ENCODE peak calls at places on chromosomes 11 and 22, in eight cellular contexts. D is body of pancreas, Y is AG04450, Z is dorsolateral prefrontal cortex, M is gastrocnemius medialis, G is HCT116, B is MM.1S, A is ovary. E is an unnamed sample.

GRCh38 chr22:47128216-47129215 is 366.1 kb downstream of the TBC1D22A start:
- DNase-seq in D (no peak), Y (no peak), B (no peak), G (no peak), Z (no peak), A (peak), M (no peak), E (no peak)

GRCh38 chr11:46446343-46446751 is 54.8 kb upstream of the CHRM4 start:
- DNase-seq in Y (no peak), B (no peak), D (no peak), A (no peak), Z (no peak), G (no peak), M (no peak), E (no peak)

GRCh38 chr11:122025757-122026156 is 90.3 kb downstream of the BLID start:
- DNase-seq in G (peak), D (no peak), B (no peak), Y (no peak), A (no peak), M (no peak), Z (no peak), E (no peak)

GRCh38 chr11:116928102-116928777 is 90.8 kb upstream of the APOA1 start:
- DNase-seq in Y (no peak), G (no peak), D (no peak), B (peak), Z (no peak), A (no peak), M (no peak), E (no peak)

GRCh38 chr11:7485136-7485853 is at the start of gene OLFML1:
- DNase-seq in D (peak), Z (no peak), B (no peak), M (peak), A (peak), G (no peak), Y (no peak), E (no peak)

GRCh38 chr11:9817191-9817590 is 153.3 kb downstream of the SWAP70 start:
- DNase-seq in A (no peak), D (no peak), Z (no peak), G (no peak), M (no peak), B (no peak), Y (no peak), E (no peak)

GRCh38 chr11:74171630-74172465 is 759 bp downstream of the PPME1 start:
- DNase-seq in Z (no peak), G (no peak), D (no peak), B (no peak), M (no peak), A (no peak), Y (no peak), E (no peak)

GRCh38 chr11:9219115-9219514 is 46.0 kb downstream of the DENND5A start:
- DNase-seq in A (no peak), Z (no peak), B (no peak), M (no peak), Y (no peak), D (no peak), G (no peak), E (no peak)

GRCh38 chr11:60842688-60843605 is 1.0 kb downstream of the CCDC86 start:
- DNase-seq in A (no peak), G (no peak), Y (no peak), M (no peak), B (no peak), D (no peak), Z (no peak), E (no peak)

GRCh38 chr11:15629690-15630321 is 515.1 kb downstream of the INSC start:
- DNase-seq in G (peak), D (peak), M (peak), Z (no peak), A (no peak), B (no peak), Y (no peak), E (no peak)

GRCh38 chr11:28343304-28344233 is 235.4 kb downstream of the METTL15 start:
- DNase-seq in Z (no peak), D (peak), M (no peak), Y (peak), B (no peak), A (no peak), G (peak), E (no peak)

DNA sequence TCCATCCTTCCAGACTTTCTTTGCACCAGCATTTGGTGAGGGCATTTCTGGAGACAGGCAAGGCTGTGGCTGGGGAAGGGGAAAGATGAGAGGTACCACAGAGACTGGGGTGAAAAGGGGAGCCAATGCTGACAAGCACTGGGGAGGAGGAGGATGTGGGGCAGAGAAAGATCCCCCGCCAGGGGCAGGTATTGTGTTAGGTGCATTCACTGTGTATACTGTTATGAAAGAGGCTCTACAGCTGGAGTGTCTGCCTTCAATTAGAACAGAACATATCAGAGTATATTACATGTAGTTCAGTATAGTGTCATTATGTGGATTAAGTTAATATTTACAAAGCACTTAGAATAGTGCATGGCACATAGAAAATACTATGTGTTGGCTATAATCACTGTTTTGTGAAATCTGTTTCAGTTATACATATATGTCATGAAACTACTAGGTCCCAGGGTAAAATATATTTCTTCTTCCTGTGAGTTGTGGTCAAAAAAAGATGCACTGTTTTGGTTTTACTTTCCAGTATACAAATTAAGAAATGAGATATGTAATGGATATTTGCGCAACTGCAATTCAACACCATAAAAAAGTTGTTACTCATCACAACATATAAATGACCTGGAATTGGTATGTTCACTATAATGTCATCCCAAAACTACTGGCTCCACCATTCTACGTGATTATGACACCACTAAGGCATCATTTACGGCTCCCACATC is 8.4 kb downstream of the MSANTD2 start:
- DNase-seq in D (no peak), G (no peak), M (no peak), A (no peak), Z (no peak), B (peak), Y (no peak), E (no peak)
- TF ChIP-seq CTCF in D (no peak), G (no peak), M (no peak), A (no peak), Z (no peak), B (no peak), Y (no peak), E (no peak)

GRCh38 chr22:17777717-17778044 is 3.4 kb upstream of the BID start:
- DNase-seq in B (no peak), Y (no peak), D (no peak), A (no peak), G (no peak), M (no peak), Z (no peak), E (no peak)
- H3K4me3 ChIP-seq in B (peak), Y (no peak), D (no peak), A (no peak), G (no peak), M (no peak), Z (peak), E (no peak)

GRCh38 chr22:48941903-48942625 is 885.6 kb downstream of the BRD1 start:
- DNase-seq in G (no peak), Z (no peak), D (no peak), M (no peak), A (no peak), Y (no peak), B (no peak), E (peak)

GRCh38 chr22:48944433-48944755 is 883.3 kb downstream of the BRD1 start:
- DNase-seq in G (no peak), Y (no peak), A (no peak), Z (no peak), M (no peak), D (no peak), B (no peak), E (no peak)

GRCh38 chr22:48942698-48943566 is 884.7 kb downstream of the BRD1 start:
- DNase-seq in D (no peak), G (no peak), A (no peak), Z (no peak), Y (no peak), B (no peak), M (no peak), E (peak)

GRCh38 chr22:48944756-48945620 is 882.7 kb downstream of the BRD1 start:
- DNase-seq in G (no peak), B (no peak), M (no peak), Z (no peak), Y (no peak), A (no peak), D (no peak), E (peak)

DNA sequence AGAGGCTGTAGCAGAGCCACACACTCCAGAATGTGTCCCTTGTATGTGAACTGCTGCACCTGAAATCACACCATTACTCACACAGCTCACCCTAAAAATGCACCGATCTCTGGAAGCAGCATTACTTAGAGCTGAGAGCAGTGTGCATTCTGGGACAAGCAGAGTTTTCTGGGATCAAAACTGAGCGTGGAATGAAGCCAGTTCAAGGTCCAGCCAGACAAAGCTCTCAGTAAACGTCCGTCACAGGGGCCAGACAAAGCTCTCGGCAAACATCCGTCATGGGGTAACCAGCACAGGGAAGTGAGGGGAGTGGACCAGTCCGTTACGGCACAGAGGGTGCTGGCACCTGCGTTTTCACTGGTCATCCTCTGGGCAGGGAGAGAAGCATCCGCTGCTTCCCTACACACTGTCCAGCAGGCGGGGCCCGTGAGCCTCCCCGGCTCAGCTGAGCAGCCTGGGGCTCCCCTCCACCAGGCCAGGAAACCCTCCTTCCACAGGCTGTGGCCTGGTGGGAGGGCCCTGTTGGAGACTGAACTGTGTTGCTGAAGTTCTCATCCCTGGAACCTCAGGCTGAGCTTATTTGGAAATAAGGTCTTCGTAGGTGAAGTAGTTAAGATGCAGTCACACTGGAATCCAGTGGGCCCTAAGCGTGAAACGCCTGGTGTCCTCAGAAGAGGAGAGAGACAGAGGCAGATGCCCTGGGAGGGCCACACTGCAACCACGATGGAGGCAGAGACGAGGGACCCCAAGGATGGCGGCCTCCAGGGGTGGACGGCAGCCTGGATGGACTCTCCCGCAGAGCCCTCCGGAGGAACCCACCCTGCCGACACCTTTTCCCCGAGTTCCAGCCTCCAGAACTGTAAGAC is 883.9 kb downstream of the BRD1 start:
- DNase-seq in Z (peak), A (no peak), G (no peak), Y (no peak), M (no peak), B (no peak), D (peak), E (peak)
- TF ChIP-seq CTCF in Z (peak), A (no peak), G (peak), Y (no peak), M (no peak), B (peak), D (no peak), E (no peak)

DNA sequence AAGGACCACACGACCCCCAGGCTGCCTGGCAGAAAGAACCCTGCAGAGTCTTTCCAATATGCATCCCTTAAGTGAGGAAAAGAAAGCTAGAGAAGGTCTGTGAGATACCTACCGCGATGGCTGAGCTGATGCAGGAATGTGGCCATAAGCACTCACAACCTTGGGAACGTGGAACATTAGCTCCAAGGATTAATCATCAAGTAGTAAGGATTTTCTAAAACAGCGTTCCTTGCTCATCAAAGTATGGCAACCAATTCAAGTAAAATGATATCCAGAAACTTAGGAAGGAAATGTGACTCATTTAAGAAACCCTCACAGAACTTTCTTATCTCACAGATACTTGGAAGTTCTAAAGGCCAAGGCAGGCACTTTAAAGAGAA is 12.8 kb downstream of the PACSIN2 start:
- DNase-seq in G (no peak), M (no peak), Z (no peak), D (no peak), Y (peak), A (no peak), B (no peak), E (no peak)
- H3K4me3 ChIP-seq in G (no peak), M (no peak), Z (no peak), D (no peak), Y (peak), A (no peak), B (no peak), E (no peak)

DNA sequence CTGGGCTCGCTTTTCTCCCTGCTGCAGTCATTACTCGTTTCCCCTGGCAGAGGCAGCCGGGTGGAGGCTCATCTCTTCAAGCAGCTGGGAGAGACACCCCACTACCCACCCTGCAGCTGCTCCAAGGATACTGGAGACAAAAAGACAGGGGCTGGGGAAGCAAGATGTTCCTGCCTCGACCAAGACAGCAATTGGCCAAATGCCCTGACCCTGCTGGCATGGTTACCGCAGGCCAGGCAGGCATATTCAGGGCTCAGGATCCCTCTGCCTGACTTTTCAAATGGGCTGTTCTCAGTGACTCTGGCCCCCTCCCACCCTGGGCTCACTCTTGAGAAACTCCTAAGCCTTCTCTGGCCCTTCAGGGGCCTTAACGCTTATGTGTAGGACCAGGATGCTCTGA is 6.8 kb upstream of the RGL4 start:
- DNase-seq in D (no peak), M (peak), Z (no peak), B (no peak), Y (no peak), A (peak), G (no peak), E (no peak)
- TF ChIP-seq CTCF in D (no peak), M (no peak), Z (no peak), B (no peak), Y (no peak), A (no peak), G (no peak), E (no peak)

GRCh38 chr11:113684558-113684957 is 21.6 kb downstream of the TMPRSS5 start:
- DNase-seq in M (no peak), Z (no peak), B (no peak), Y (no peak), D (no peak), G (no peak), A (no peak), E (no peak)

GRCh38 chr11:113685650-113686349 is 20.3 kb downstream of the TMPRSS5 start:
- DNase-seq in D (no peak), Y (no peak), B (no peak), A (no peak), Z (no peak), M (no peak), G (no peak), E (no peak)

GRCh38 chr11:113681282-113681681 is 24.8 kb downstream of the TMPRSS5 start:
- DNase-seq in D (no peak), M (no peak), G (no peak), Z (no peak), A (no peak), Y (no peak), B (no peak), E (no peak)

GRCh38 chr11:113683481-113684046 is 22.5 kb downstream of the TMPRSS5 start:
- DNase-seq in B (no peak), D (no peak), Y (no peak), A (no peak), M (no peak), Z (no peak), G (no peak), E (peak)

DNA sequence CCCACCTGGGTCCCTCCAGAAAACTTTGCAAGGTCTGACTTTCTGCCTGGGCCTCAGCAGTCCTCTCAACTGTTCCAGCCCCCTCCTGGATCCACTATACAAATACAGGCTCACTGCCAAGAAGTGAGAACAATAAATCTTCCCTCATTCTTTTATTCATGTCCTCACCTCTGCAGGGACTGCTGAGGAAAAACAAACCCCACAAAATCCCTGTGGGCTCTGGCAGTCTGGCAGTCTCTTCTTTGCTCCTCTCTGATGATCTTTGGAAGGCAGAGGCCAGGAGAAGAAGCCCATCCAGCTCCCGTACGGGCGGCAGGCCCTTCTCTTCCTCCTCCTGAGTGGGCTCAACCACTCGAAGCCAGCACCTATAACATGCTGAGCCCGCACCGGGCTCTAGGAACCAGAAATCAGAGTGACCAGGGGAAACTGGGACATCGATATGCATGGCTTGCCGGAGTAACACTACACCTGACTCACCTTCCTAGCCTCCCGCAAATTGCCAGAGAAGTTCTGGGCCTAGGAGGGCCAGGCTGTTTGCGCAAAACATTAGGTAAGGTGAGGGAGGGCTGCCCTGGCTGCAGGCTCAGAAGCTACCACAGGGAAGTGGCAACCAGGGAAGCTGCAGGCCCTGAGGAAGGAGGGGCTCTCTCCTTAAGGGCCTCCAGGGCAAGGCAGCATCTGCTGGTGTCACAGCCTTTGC is 24.2 kb downstream of the TMPRSS5 start:
- DNase-seq in M (no peak), A (no peak), Y (no peak), D (no peak), G (no peak), Z (no peak), B (no peak), E (no peak)
- H3K4me3 ChIP-seq in M (no peak), A (no peak), Y (no peak), D (no peak), G (no peak), Z (no peak), B (no peak), E (no peak)

GRCh38 chr22:36386900-36387663 is 685 bp downstream of the MYH9 start:
- DNase-seq in B (peak), D (peak), G (no peak), M (peak), A (peak), Y (no peak), Z (no peak), E (peak)

GRCh38 chr22:36386351-36386899 is 1.3 kb downstream of the MYH9 start:
- DNase-seq in D (no peak), A (no peak), Z (no peak), B (peak), M (peak), Y (no peak), G (no peak), E (peak)

GRCh38 chr22:36383110-36383581 is 4.6 kb downstream of the MYH9 start:
- DNase-seq in A (no peak), M (peak), Z (no peak), G (no peak), B (peak), D (peak), Y (peak), E (no peak)

GRCh38 chr22:36385491-36386350 is 2.0 kb downstream of the MYH9 start:
- DNase-seq in A (no peak), B (peak), M (peak), Z (no peak), D (peak), G (no peak), Y (no peak), E (no peak)

DNA sequence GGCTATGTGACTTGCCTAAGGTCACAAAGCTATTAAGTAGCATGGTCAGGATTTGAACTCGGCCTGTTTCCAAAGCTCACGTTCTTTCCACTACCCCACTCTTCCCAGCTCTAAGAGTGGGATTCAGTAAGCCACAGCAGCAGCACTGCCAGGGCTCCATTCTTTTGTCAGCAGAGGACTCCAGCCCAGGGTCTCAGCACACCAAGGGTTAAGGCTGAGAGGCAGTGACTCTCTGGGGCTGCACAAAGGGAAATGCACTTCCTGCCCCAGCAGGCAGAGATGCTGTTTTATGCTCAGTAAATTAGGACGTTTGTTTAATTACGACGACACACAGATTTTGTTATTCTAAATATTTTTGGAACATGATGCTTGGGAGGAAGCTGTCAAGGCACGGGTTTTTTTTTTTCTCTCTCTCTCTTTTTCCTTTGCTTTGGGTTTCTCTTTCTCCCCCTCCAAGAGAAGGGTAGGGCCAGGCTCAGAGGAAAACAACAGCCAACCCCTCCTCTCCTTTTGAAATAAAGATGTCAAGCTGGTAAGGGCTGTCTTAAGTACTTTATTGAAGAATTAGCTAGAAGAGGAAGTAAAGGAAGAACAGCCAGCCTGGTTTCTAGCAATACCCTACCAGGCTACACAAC is 2.9 kb downstream of the MYH9 start:
- DNase-seq in D (peak), B (peak), A (no peak), Z (no peak), M (no peak), G (no peak), Y (no peak), E (no peak)
- TF ChIP-seq CTCF in D (no peak), B (no peak), A (no peak), Z (no peak), M (peak), G (no peak), Y (peak), E (no peak)

GRCh38 chr22:40953446-40953845 is 2.3 kb downstream of the RBX1 start:
- DNase-seq in B (no peak), D (no peak), Z (no peak), M (no peak), Y (no peak), A (no peak), G (no peak), E (no peak)
- H3K4me3 ChIP-seq in B (no peak), D (no peak), Z (peak), M (no peak), Y (peak), A (no peak), G (no peak), E (no peak)